ENCODE peak calls at places on chromosomes 6 and 20, in five cellular contexts. One of them, this sample, is unnamed.

GRCh38 chr6:132391391-132392291 is 9.6 kb downstream of the MOXD1 start:
- DNase-seq in HCT116: no peak
- DNase-seq in SK-N-SH: no peak
- DNase-seq in GM12878: no peak
- DNase-seq in H1: no peak
- DNase-seq in this sample: no peak

GRCh38 chr6:106870069-106870468 is 104.5 kb downstream of the CD24 start:
- DNase-seq in SK-N-SH: no peak
- DNase-seq in GM12878: no peak
- DNase-seq in H1: no peak
- DNase-seq in HCT116: no peak
- DNase-seq in this sample: peak; percentile 35

GRCh38 chr6:130367767-130368166 is 1.9 kb downstream of the TMEM200A start:
- DNase-seq in H1: no peak
- DNase-seq in HCT116: no peak
- DNase-seq in GM12878: no peak
- DNase-seq in SK-N-SH: no peak
- DNase-seq in this sample: no peak

GRCh38 chr6:66623050-66623449 is 916.0 kb upstream of the EYS start:
- DNase-seq in HCT116: no peak
- DNase-seq in GM12878: no peak
- DNase-seq in SK-N-SH: no peak
- DNase-seq in H1: no peak
- DNase-seq in this sample: no peak

GRCh38 chr6:108501559-108501958 is 59.2 kb upstream of the FOXO3 start:
- DNase-seq in GM12878: no peak
- DNase-seq in HCT116: no peak
- DNase-seq in H1: no peak
- DNase-seq in SK-N-SH: no peak
- DNase-seq in this sample: no peak

GRCh38 chr20:58402305-58402704 is 13.3 kb downstream of the VAPB start:
- DNase-seq in GM12878: no peak
- DNase-seq in SK-N-SH: no peak
- DNase-seq in H1: no peak
- DNase-seq in HCT116: no peak
- DNase-seq in this sample: no peak

GRCh38 chr6:10383312-10384063 is 31.4 kb downstream of the TFAP2A start:
- DNase-seq in SK-N-SH: peak; percentile 48
- DNase-seq in GM12878: no peak
- DNase-seq in HCT116: peak; percentile 13
- DNase-seq in H1: no peak
- DNase-seq in this sample: peak; percentile 86

GRCh38 chr6:2632943-2633584 is 117.7 kb downstream of the MYLK4 start:
- DNase-seq in H1: no peak
- DNase-seq in SK-N-SH: no peak
- DNase-seq in GM12878: no peak
- DNase-seq in HCT116: no peak
- DNase-seq in this sample: no peak

GRCh38 chr6:29619578-29619977 is 13.4 kb downstream of the GABBR1 start:
- DNase-seq in GM12878: no peak
- DNase-seq in H1: no peak
- DNase-seq in HCT116: no peak
- DNase-seq in SK-N-SH: no peak
- DNase-seq in this sample: no peak

GRCh38 chr6:33983109-33983475 is 162.8 kb downstream of the GRM4 start:
- DNase-seq in HCT116: peak; percentile 79
- DNase-seq in SK-N-SH: peak; percentile 36
- DNase-seq in GM12878: no peak
- DNase-seq in H1: peak; percentile 42
- DNase-seq in this sample: peak; percentile 97

DNA sequence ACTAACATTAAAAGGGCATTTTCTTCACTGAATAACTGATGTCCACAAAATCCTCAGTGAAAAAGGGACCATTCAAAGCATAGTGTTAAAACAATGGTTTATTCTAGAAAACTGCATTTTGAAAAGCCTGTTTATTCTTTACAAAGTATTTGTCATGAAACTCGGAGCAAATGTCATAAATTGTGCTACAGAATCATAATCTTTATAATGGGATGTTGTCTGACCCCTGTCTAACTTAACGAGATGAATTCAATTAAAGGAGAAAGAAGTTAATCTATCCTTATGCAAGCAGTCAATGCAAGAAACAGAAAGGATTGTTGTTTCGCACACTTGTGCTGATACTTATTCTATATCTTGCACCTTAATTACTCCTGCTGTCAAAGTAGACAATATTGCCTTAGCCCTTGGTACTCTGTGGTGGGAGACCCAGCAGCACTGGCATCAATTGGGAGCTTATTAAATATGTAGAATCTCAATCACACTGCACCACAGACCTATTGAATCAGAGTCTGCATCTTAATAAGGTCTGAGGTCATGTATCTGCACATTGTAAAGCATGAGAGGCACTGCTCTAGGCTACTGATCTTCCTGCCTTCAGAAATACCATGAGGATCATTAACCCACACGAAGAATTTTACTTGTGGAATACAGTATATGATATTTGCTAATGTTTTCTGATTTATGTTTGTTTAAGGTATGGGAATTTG is 708.3 kb downstream of the HDGFL1 start:
- DNase-seq in GM12878: no peak
- DNase-seq in HCT116: no peak
- DNase-seq in H1: no peak
- DNase-seq in SK-N-SH: peak; percentile 26
- DNase-seq in this sample: no peak
- TF ChIP-seq JUND in GM12878: no peak
- TF ChIP-seq JUND in HCT116: no peak
- TF ChIP-seq JUND in H1: no peak
- TF ChIP-seq JUND in SK-N-SH: no peak
- TF ChIP-seq JUND in this sample: no peak

GRCh38 chr6:136523196-136523595 is 27.0 kb downstream of the MAP7 start:
- DNase-seq in SK-N-SH: no peak
- DNase-seq in GM12878: no peak
- DNase-seq in H1: no peak
- DNase-seq in HCT116: no peak
- DNase-seq in this sample: no peak

GRCh38 chr6:136521430-136521829 is 28.8 kb downstream of the MAP7 start:
- DNase-seq in GM12878: no peak
- DNase-seq in HCT116: no peak
- DNase-seq in SK-N-SH: no peak
- DNase-seq in H1: no peak
- DNase-seq in this sample: no peak

GRCh38 chr6:136522636-136523035 is 27.6 kb downstream of the MAP7 start:
- DNase-seq in HCT116: no peak
- DNase-seq in H1: no peak
- DNase-seq in GM12878: no peak
- DNase-seq in SK-N-SH: no peak
- DNase-seq in this sample: no peak

GRCh38 chr6:136521891-136522290 is 28.3 kb downstream of the MAP7 start:
- DNase-seq in GM12878: no peak
- DNase-seq in SK-N-SH: no peak
- DNase-seq in HCT116: no peak
- DNase-seq in H1: no peak
- DNase-seq in this sample: no peak

DNA sequence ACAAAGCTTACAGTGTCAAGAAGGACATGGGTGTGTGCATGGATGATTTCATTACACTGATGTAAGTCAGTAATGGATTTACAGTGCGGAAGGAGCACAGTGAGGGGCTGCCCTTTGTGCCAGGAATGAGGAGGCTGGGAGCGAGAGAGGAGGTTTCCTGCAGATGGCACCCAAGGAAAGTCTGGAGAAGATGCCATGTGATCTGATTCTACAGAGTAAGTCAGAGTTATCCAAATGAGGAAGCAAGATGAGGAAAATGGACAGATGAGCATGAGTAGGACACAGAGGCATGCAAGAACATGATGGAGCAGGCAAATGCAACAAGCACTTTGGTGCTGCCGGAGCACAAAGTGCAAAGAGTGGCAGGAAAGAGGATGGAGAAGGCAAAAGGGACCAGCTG is 29.7 kb downstream of the MAP7 start:
- DNase-seq in H1: no peak
- DNase-seq in SK-N-SH: no peak
- DNase-seq in GM12878: no peak
- DNase-seq in HCT116: no peak
- DNase-seq in this sample: no peak
- TF ChIP-seq JUND in H1: no peak
- TF ChIP-seq JUND in SK-N-SH: no peak
- TF ChIP-seq JUND in GM12878: no peak
- TF ChIP-seq JUND in HCT116: no peak
- TF ChIP-seq JUND in this sample: no peak

GRCh38 chr20:63217706-63218105 is 1.8 kb upstream of the YTHDF1 start:
- DNase-seq in GM12878: no peak
- DNase-seq in HCT116: no peak
- DNase-seq in H1: no peak
- DNase-seq in SK-N-SH: no peak
- DNase-seq in this sample: no peak

GRCh38 chr20:63216849-63217471 is 1.0 kb upstream of the YTHDF1 start:
- DNase-seq in HCT116: no peak
- DNase-seq in SK-N-SH: no peak
- DNase-seq in H1: no peak
- DNase-seq in GM12878: no peak
- DNase-seq in this sample: peak; percentile 50

GRCh38 chr20:63219447-63219821 is 3.5 kb upstream of the YTHDF1 start:
- DNase-seq in GM12878: no peak
- DNase-seq in SK-N-SH: no peak
- DNase-seq in HCT116: no peak
- DNase-seq in H1: no peak
- DNase-seq in this sample: no peak

GRCh38 chr20:63219866-63220521 is 4.1 kb upstream of the YTHDF1 start:
- DNase-seq in HCT116: no peak
- DNase-seq in SK-N-SH: no peak
- DNase-seq in H1: no peak
- DNase-seq in GM12878: no peak
- DNase-seq in this sample: no peak

GRCh38 chr20:63218701-63219446 is 2.9 kb upstream of the YTHDF1 start:
- DNase-seq in GM12878: no peak
- DNase-seq in HCT116: no peak
- DNase-seq in H1: no peak
- DNase-seq in SK-N-SH: no peak
- DNase-seq in this sample: no peak
- TF ChIP-seq JUND in GM12878: no peak
- TF ChIP-seq JUND in HCT116: no peak
- TF ChIP-seq JUND in H1: no peak
- TF ChIP-seq JUND in SK-N-SH: no peak
- TF ChIP-seq JUND in this sample: no peak

DNA sequence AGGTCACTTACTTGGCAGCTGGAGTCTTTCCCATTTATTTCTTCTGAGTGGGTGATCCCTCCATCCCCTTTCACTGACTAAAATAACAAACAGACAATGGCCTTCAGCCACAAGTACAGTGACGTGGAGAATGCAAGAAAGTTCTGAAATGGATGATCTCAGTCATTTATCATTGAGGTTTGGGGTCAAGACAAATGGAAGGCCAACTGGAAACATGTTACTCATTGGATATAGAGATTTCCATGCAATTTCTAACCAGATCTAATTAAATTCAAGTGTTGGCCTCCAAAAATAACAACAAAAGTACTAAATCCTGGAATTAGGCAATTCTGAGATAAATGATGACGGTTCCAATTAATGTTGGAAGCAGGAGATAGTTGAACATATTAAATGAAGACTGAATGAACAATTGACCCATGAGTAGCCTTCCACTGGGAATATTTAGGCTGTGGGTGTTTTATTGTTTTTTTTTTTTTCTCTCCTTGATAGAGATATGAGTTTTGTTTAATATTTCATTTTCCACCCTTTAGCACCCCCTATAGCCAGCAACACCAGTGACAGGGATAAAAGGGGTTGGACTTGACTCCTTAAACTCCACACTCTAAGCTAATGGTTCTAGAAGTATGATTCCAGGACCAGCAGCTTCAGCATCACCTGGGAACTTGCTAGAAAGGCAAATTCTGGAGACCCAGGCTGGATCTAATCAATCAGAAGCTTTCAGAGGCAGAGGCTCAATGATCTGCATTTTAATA is 112.8 kb downstream of the BCAS1 start:
- DNase-seq in H1: no peak
- DNase-seq in SK-N-SH: no peak
- DNase-seq in GM12878: no peak
- DNase-seq in HCT116: no peak
- DNase-seq in this sample: no peak
- TF ChIP-seq JUND in H1: no peak
- TF ChIP-seq JUND in SK-N-SH: no peak
- TF ChIP-seq JUND in GM12878: no peak
- TF ChIP-seq JUND in HCT116: no peak
- TF ChIP-seq JUND in this sample: no peak

DNA sequence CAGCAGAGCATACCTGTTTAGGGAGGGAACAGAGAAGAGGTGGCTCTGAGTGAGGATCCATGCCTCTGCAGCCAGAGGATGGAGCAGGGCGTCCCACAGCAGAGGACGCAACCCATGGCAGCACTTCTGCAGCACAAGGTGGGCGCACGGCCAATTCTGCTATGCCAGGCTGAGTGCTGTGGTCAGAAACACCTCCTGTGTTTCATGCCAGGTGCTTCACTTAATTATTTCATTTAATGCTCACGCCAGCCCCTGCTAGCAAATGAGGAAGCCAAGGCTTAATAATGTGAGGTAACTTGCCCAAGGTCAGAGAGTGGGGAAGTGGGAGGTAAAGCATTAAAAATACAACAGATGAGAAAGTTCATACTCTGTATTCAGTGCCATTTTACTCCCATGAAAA is 68.5 kb upstream of the PTGIS start:
- DNase-seq in SK-N-SH: no peak
- DNase-seq in H1: no peak
- DNase-seq in GM12878: no peak
- DNase-seq in HCT116: no peak
- DNase-seq in this sample: no peak
- TF ChIP-seq JUND in SK-N-SH: no peak
- TF ChIP-seq JUND in H1: no peak
- TF ChIP-seq JUND in GM12878: no peak
- TF ChIP-seq JUND in HCT116: no peak
- TF ChIP-seq JUND in this sample: no peak

DNA sequence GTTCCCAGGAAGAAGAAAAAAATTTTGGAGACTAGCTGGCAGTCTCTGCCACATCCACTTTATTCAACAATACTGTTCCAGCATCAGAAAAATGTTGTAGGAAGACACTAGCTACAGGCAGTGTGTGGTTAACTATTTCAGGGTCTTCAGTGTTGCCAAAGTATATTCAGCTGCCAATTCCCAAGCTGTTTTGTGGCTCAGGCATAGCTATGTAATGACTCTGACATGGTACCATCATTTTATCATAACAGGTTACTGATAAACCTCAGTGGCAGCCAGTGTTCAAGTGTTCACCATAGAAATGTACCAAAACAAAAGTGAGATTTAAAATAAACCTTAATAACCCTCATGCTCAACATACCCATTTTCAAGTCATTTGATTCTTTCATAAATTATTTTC is 503.1 kb downstream of the ADGRB3 start:
- DNase-seq in H1: no peak
- DNase-seq in SK-N-SH: no peak
- DNase-seq in GM12878: no peak
- DNase-seq in HCT116: no peak
- DNase-seq in this sample: no peak
- TF ChIP-seq JUND in H1: no peak
- TF ChIP-seq JUND in SK-N-SH: no peak
- TF ChIP-seq JUND in GM12878: no peak
- TF ChIP-seq JUND in HCT116: no peak
- TF ChIP-seq JUND in this sample: no peak